ENCODE peak calls at places on chromosomes 11 and 22, in nine cellular contexts. E, F, U, M, P, H, R, Z and C are unnamed samples.

GRCh38 chr22:42052765-42053164 is 17.8 kb downstream of the NAGA start:
- DNase-seq in E (no peak), F (no peak), U (no peak), M (no peak), P (no peak), H (no peak), R (no peak), Z (no peak), C (no peak)

GRCh38 chr11:107567739-107568335 is 2.3 kb upstream of the ALKBH8 start:
- DNase-seq in E (no peak), F (no peak), U (no peak), M (no peak), P (no peak), H (no peak), R (no peak), Z (no peak), C (no peak)

GRCh38 chr11:28146123-28146751 is 38.0 kb downstream of the METTL15 start:
- DNase-seq in E (no peak), F (no peak), U (no peak), M (no peak), P (no peak), H (no peak), R (no peak), Z (no peak), C (no peak)

GRCh38 chr11:15920856-15921629 is 435.3 kb downstream of the SOX6 start:
- DNase-seq in E (no peak), F (no peak), U (no peak), M (no peak), P (no peak), H (no peak), R (no peak), Z (no peak), C (no peak)

GRCh38 chr22:27879923-27880322 is 39.1 kb downstream of the PITPNB start:
- DNase-seq in E (no peak), F (no peak), U (no peak), M (no peak), P (no peak), H (no peak), R (no peak), Z (peak), C (no peak)

GRCh38 chr11:95483339-95483738 is 252.3 kb upstream of the SESN3 start:
- DNase-seq in E (no peak), F (no peak), U (no peak), M (no peak), P (no peak), H (no peak), R (no peak), Z (no peak), C (no peak)

GRCh38 chr22:42353883-42354727 is 78.1 kb downstream of the NFAM1 start:
- DNase-seq in E (no peak), F (no peak), U (no peak), M (no peak), P (no peak), H (no peak), R (peak), Z (no peak), C (no peak)

GRCh38 chr11:110835103-110835502 is 122.9 kb upstream of the ARHGAP20 start:
- DNase-seq in E (no peak), F (no peak), U (no peak), M (no peak), P (no peak), H (no peak), R (no peak), Z (no peak), C (no peak)

GRCh38 chr22:28788601-28789000 is 11.8 kb downstream of the XBP1 start:
- DNase-seq in E (no peak), F (no peak), U (no peak), M (no peak), P (no peak), H (no peak), R (peak), Z (no peak), C (no peak)

GRCh38 chr11:18853086-18853720 is 61.6 kb upstream of the PTPN5 start:
- DNase-seq in E (no peak), F (no peak), U (no peak), M (peak), P (no peak), H (no peak), R (no peak), Z (peak), C (no peak)

GRCh38 chr22:46546466-46547178 is 9.2 kb upstream of the CELSR1 start:
- DNase-seq in E (peak), F (peak), U (no peak), M (no peak), P (no peak), H (no peak), R (no peak), Z (no peak), C (no peak)

GRCh38 chr11:44624761-44625221 is 59.3 kb downstream of the CD82 start:
- DNase-seq in E (no peak), F (no peak), U (peak), M (no peak), P (no peak), H (no peak), R (no peak), Z (no peak), C (no peak)

GRCh38 chr11:112401036-112401769 is 140.5 kb upstream of the PLET1 start:
- DNase-seq in E (no peak), F (no peak), U (no peak), M (no peak), P (no peak), H (no peak), R (no peak), Z (no peak), C (no peak)

GRCh38 chr11:69382131-69383128 is 88.5 kb downstream of the MYEOV start:
- DNase-seq in E (no peak), F (no peak), U (no peak), M (peak), P (no peak), H (no peak), R (peak), Z (no peak), C (no peak)

GRCh38 chr11:44939673-44940072 is 11.0 kb downstream of the TP53I11 start:
- DNase-seq in E (no peak), F (no peak), U (peak), M (no peak), P (peak), H (no peak), R (no peak), Z (no peak), C (no peak)

GRCh38 chr22:39612811-39613548 is 42.4 kb downstream of the CACNA1I start:
- DNase-seq in E (peak), F (no peak), U (no peak), M (no peak), P (no peak), H (peak), R (no peak), Z (no peak), C (no peak)

GRCh38 chr11:9039194-9039593 is 35.4 kb upstream of the NRIP3 start:
- DNase-seq in E (no peak), F (no peak), U (no peak), M (no peak), P (no peak), H (no peak), R (no peak), Z (no peak), C (no peak)

GRCh38 chr22:36155702-36156101 is 4.9 kb downstream of the APOL3 start:
- DNase-seq in E (no peak), F (peak), U (peak), M (no peak), P (peak), H (no peak), R (no peak), Z (no peak), C (no peak)

GRCh38 chr11:95503047-95503446 is 272.0 kb upstream of the SESN3 start:
- DNase-seq in E (no peak), F (no peak), U (no peak), M (no peak), P (no peak), H (no peak), R (no peak), Z (no peak), C (no peak)

GRCh38 chr22:43631201-43631600 is 180.9 kb downstream of the EFCAB6 start:
- DNase-seq in E (no peak), F (no peak), U (no peak), M (no peak), P (no peak), H (no peak), R (no peak), Z (no peak), C (no peak)

GRCh38 chr11:10550503-10550902 is 9.5 kb upstream of the RNF141 start:
- DNase-seq in E (no peak), F (no peak), U (no peak), M (no peak), P (no peak), H (no peak), R (no peak), Z (no peak), C (no peak)

GRCh38 chr11:101745756-101746155 is 161.9 kb upstream of the TRPC6 start:
- DNase-seq in E (no peak), F (no peak), U (no peak), M (no peak), P (no peak), H (no peak), R (no peak), Z (no peak), C (no peak)

GRCh38 chr22:25896098-25896497 is 154.1 kb downstream of the MYO18B start:
- DNase-seq in E (no peak), F (no peak), U (no peak), M (no peak), P (no peak), H (no peak), R (no peak), Z (peak), C (no peak)

GRCh38 chr11:118436639-118437045 is 350 bp downstream of the KMT2A start:
- DNase-seq in E (peak), F (no peak), U (no peak), M (no peak), P (no peak), H (peak), R (no peak), Z (no peak), C (no peak)

GRCh38 chr11:20367313-20367948 is 3.9 kb downstream of the HTATIP2 start:
- DNase-seq in E (no peak), F (peak), U (peak), M (no peak), P (peak), H (peak), R (no peak), Z (no peak), C (peak)

GRCh38 chr11:19460718-19461405 is 220.1 kb upstream of the E2F8 start:
- DNase-seq in E (no peak), F (peak), U (no peak), M (no peak), P (no peak), H (no peak), R (peak), Z (no peak), C (peak)

GRCh38 chr11:127875076-127875475 is 712.3 kb downstream of the ETS1 start:
- DNase-seq in E (no peak), F (no peak), U (no peak), M (no peak), P (no peak), H (no peak), R (no peak), Z (no peak), C (no peak)

GRCh38 chr11:36102868-36103267 is 159.0 kb downstream of the LDLRAD3 start:
- DNase-seq in E (no peak), F (no peak), U (no peak), M (no peak), P (no peak), H (no peak), R (no peak), Z (no peak), C (no peak)

GRCh38 chr11:106961518-106961917 is 56.8 kb downstream of the GUCY1A2 start:
- DNase-seq in E (no peak), F (no peak), U (no peak), M (no peak), P (no peak), H (no peak), R (no peak), Z (no peak), C (no peak)